ENCODE peak calls at places on chromosome 11, in ten cellular contexts. G, K, Q, A, M, R, Z, U, D and F are unnamed samples.

GRCh38 chr11:66363805-66364535 is 7.6 kb downstream of the SLC29A2 start:
- DNase-seq in D (no peak), Z (no peak), K (no peak), G (peak), M (peak), A (no peak), U (peak), Q (no peak), R (peak), F (peak)

GRCh38 chr11:119512373-119512772 is 89.4 kb upstream of the THY1 start:
- DNase-seq in Z (no peak), M (no peak), K (no peak), Q (no peak), U (no peak), A (no peak), D (no peak), G (no peak), R (no peak), F (no peak)

GRCh38 chr11:62671272-62671603 is 235 bp upstream of the UQCC3 start:
- DNase-seq in Q (no peak), R (no peak), D (no peak), Z (no peak), U (no peak), A (no peak), G (peak), K (no peak), M (no peak), F (no peak)

GRCh38 chr11:118224512-118225180 is at the start of gene JAML:
- DNase-seq in M (no peak), K (no peak), G (no peak), U (no peak), D (no peak), Q (no peak), Z (no peak), R (no peak), A (peak), F (no peak)

GRCh38 chr11:2884424-2884815 is 1.2 kb downstream of the CDKN1C start:
- DNase-seq in A (no peak), R (peak), K (no peak), M (no peak), Z (no peak), G (peak), Q (no peak), D (no peak), U (peak), F (no peak)

GRCh38 chr11:7422544-7423331 is 62.6 kb upstream of the OLFML1 start:
- DNase-seq in U (no peak), G (no peak), Q (no peak), D (no peak), R (no peak), M (no peak), Z (no peak), K (no peak), A (no peak), F (no peak)

GRCh38 chr11:44561275-44561781 is 4.1 kb upstream of the CD82 start:
- DNase-seq in G (peak), R (no peak), K (peak), M (no peak), D (no peak), A (no peak), Q (peak), U (no peak), Z (no peak), F (no peak)

GRCh38 chr11:133659542-133660201 is 127.4 kb upstream of the OPCML start:
- DNase-seq in U (no peak), M (no peak), G (no peak), Q (no peak), K (no peak), R (no peak), Z (no peak), A (no peak), D (no peak), F (no peak)

GRCh38 chr11:115324569-115325432 is 179.4 kb downstream of the CADM1 start:
- DNase-seq in R (peak), Z (peak), K (peak), G (peak), D (peak), U (peak), A (no peak), M (peak), Q (peak), F (peak)

GRCh38 chr11:46391578-46392420 is at the start of gene CHRM4:
- DNase-seq in Q (no peak), D (no peak), K (peak), M (no peak), U (peak), A (no peak), Z (peak), G (peak), R (peak), F (peak)

GRCh38 chr11:57288771-57289579 is 35.8 kb downstream of the TNKS1BP1 start:
- DNase-seq in Q (no peak), D (no peak), K (peak), Z (peak), U (peak), A (no peak), G (no peak), R (peak), M (peak), F (no peak)

GRCh38 chr11:59053387-59053786 is 32.7 kb upstream of the GLYATL1B start:
- DNase-seq in R (peak), A (peak), G (peak), Q (peak), M (peak), Z (peak), U (peak), K (peak), D (no peak), F (no peak)

GRCh38 chr11:29282088-29282487 is 734.7 kb downstream of the KCNA4 start:
- DNase-seq in R (no peak), G (peak), D (no peak), Z (peak), M (no peak), A (no peak), U (peak), Q (peak), K (peak), F (no peak)